ENCODE peak calls at places on chromosomes 1 and 21, in nine cellular contexts. E, G, O, J, D, R, Z, I and F are unnamed samples.

GRCh38 chr1:204369006-204369726 is 9.4 kb upstream of the PLEKHA6 start:
- DNase-seq in E (no peak), G (no peak), O (no peak), J (no peak), D (no peak), R (no peak), Z (no peak), I (no peak), F (no peak)

GRCh38 chr1:115838805-115839705 is 1.9 kb downstream of the NHLH2 start:
- DNase-seq in E (peak; percentile 12), G (no peak), O (no peak), J (no peak), D (no peak), R (no peak), Z (peak; percentile 13), I (no peak), F (no peak)

GRCh38 chr1:66526036-66526435 is 7.9 kb upstream of the SGIP1 start:
- DNase-seq in E (no peak), G (no peak), O (no peak), J (no peak), D (no peak), R (no peak), Z (no peak), I (no peak), F (no peak)

GRCh38 chr1:158754420-158754819 is at the start of gene OR6K6:
- DNase-seq in E (no peak), G (no peak), O (no peak), J (no peak), D (no peak), R (no peak), Z (no peak), I (no peak), F (no peak)

GRCh38 chr21:46028547-46029200 is 47.1 kb downstream of the COL6A1 start:
- DNase-seq in E (no peak), G (no peak), O (no peak), J (no peak), D (no peak), R (no peak), Z (no peak), I (no peak), F (no peak)

GRCh38 chr1:27787895-27788294 is 14.9 kb downstream of the STX12 start:
- DNase-seq in E (no peak), G (no peak), O (no peak), J (no peak), D (no peak), R (peak; percentile 53), Z (no peak), I (no peak), F (no peak)

GRCh38 chr1:97202481-97202880 is 480.9 kb downstream of the PTBP2 start:
- DNase-seq in E (no peak), G (no peak), O (no peak), J (no peak), D (no peak), R (no peak), Z (no peak), I (no peak), F (no peak)

GRCh38 chr1:17718136-17718535 is 37.0 kb upstream of the ACTL8 start:
- DNase-seq in E (no peak), G (no peak), O (no peak), J (no peak), D (no peak), R (no peak), Z (no peak), I (no peak), F (no peak)

GRCh38 chr1:241837413-241837812 is 10.6 kb upstream of the EXO1 start:
- DNase-seq in E (no peak), G (no peak), O (no peak), J (no peak), D (no peak), R (no peak), Z (no peak), I (no peak), F (no peak)

GRCh38 chr1:15657026-15657425 is 27.1 kb upstream of the PLEKHM2 start:
- DNase-seq in E (no peak), G (no peak), O (no peak), J (no peak), D (no peak), R (no peak), Z (no peak), I (no peak), F (no peak)

GRCh38 chr1:24186993-24187790 is at the start of gene IFNLR1:
- DNase-seq in E (peak; percentile 83), G (peak; percentile 62), O (peak; percentile 46), J (peak; percentile 52), D (peak; percentile 59), R (no peak), Z (peak; percentile 65), I (peak; percentile 89), F (peak; percentile 82)

GRCh38 chr1:161907266-161907665 is 116.4 kb downstream of the OLFML2B start:
- DNase-seq in E (no peak), G (no peak), O (no peak), J (no peak), D (no peak), R (no peak), Z (no peak), I (no peak), F (no peak)

GRCh38 chr21:29224006-29224405 is 74.7 kb upstream of the BACH1 start:
- DNase-seq in E (no peak), G (no peak), O (no peak), J (no peak), D (no peak), R (no peak), Z (no peak), I (no peak), F (no peak)